ENCODE peak calls at places on chromosomes 12 and 14, in seven cellular contexts. B is cardiac fibroblast, V is astrocyte of the spinal cord, H is cardiac muscle cell, N is esophagus squamous epithelium, R is bronchial epithelial cell, J is HepG2. S is an unnamed sample.

GRCh38 chr14:21102472-21103164 is 1.8 kb downstream of the TMEM253 start:
- DNase-seq in B (no peak), J (no peak), N (no peak), V (no peak), R (no peak), H (peak; percentile 13), S (no peak)

GRCh38 chr12:96879301-96879700 is 27.8 kb upstream of the NEDD1 start:
- DNase-seq in V (peak; percentile 14), B (no peak), N (no peak), R (no peak), J (no peak), H (no peak), S (no peak)

GRCh38 chr12:57772429-57773322 is at the start of gene EEF1AKMT3:
- DNase-seq in R (no peak), J (peak; percentile 35), V (no peak), H (peak; percentile 54), N (no peak), B (peak; percentile 53), S (no peak)

GRCh38 chr14:67417633-67418032 is 5.7 kb upstream of the PLEK2 start:
- DNase-seq in R (peak; percentile 44), B (peak; percentile 35), V (no peak), N (no peak), H (peak; percentile 42), J (no peak), S (no peak)

GRCh38 chr12:69211172-69211571 is 28.2 kb upstream of the CPSF6 start:
- DNase-seq in N (no peak), H (no peak), V (no peak), R (no peak), J (no peak), B (no peak), S (no peak)

GRCh38 chr12:11882301-11883019 is 188.3 kb upstream of the BCL2L14 start:
- DNase-seq in B (no peak), N (no peak), J (no peak), V (no peak), H (no peak), R (no peak), S (no peak)

GRCh38 chr12:28253175-28253641 is 63.0 kb downstream of the CCDC91 start:
- DNase-seq in H (no peak), N (no peak), B (no peak), R (peak; percentile 38), J (no peak), V (peak; percentile 23), S (no peak)

GRCh38 chr14:96206461-96206860 is 1.8 kb downstream of the BDKRB2 start:
- DNase-seq in R (no peak), H (no peak), N (no peak), B (no peak), V (no peak), J (no peak), S (no peak)

GRCh38 chr14:92717571-92718042 is 30.8 kb downstream of the LGMN start:
- DNase-seq in J (no peak), V (no peak), H (no peak), R (no peak), N (no peak), B (no peak), S (no peak)

GRCh38 chr14:37196604-37197420 is 925 bp upstream of the MIPOL1 start:
- DNase-seq in H (no peak), V (no peak), J (no peak), B (no peak), R (peak; percentile 19), N (no peak), S (no peak)

GRCh38 chr14:56147980-56148901 is 30.0 kb downstream of the PELI2 start:
- DNase-seq in N (no peak), R (no peak), B (no peak), V (no peak), H (no peak), J (no peak), S (no peak)

GRCh38 chr12:29155079-29155478 is 6.0 kb downstream of the FAR2 start:
- DNase-seq in V (no peak), B (peak; percentile 19), N (no peak), R (no peak), H (no peak), J (no peak), S (no peak)

GRCh38 chr12:41552507-41553047 is 364.5 kb downstream of the PDZRN4 start:
- DNase-seq in R (peak; percentile 7), H (no peak), J (no peak), V (no peak), N (no peak), B (no peak), S (peak; percentile 1)

GRCh38 chr12:31518680-31519227 is 72.2 kb downstream of the DENND5B start:
- DNase-seq in R (peak; percentile 98), V (peak; percentile 100), N (no peak), H (peak; percentile 99), J (peak; percentile 10), B (peak; percentile 99), S (peak; percentile 99)

GRCh38 chr12:53603804-53604203 is 22.4 kb downstream of the ATF7 start:
- DNase-seq in J (no peak), V (no peak), R (peak; percentile 43), H (no peak), N (no peak), B (no peak), S (no peak)

GRCh38 chr12:64566882-64567517 is 43.3 kb upstream of the RASSF3 start:
- DNase-seq in J (no peak), N (no peak), V (no peak), H (no peak), R (no peak), B (no peak), S (peak; percentile 9)

GRCh38 chr12:68557011-68557715 is 53.5 kb upstream of the RAP1B start:
- DNase-seq in R (peak; percentile 87), B (peak; percentile 72), V (peak; percentile 80), H (peak; percentile 75), N (no peak), J (no peak), S (peak; percentile 67)

GRCh38 chr14:55426881-55427280 is 13.5 kb downstream of the TBPL2 start:
- DNase-seq in J (no peak), H (no peak), R (no peak), B (no peak), N (no peak), V (no peak), S (no peak)

GRCh38 chr14:53714495-53715389 is 241.9 kb downstream of the BMP4 start:
- DNase-seq in H (peak; percentile 33), J (no peak), R (no peak), V (no peak), N (no peak), B (peak; percentile 44), S (no peak)

GRCh38 chr14:22549981-22550670 is 38.9 kb downstream of the DAD1 start:
- DNase-seq in R (no peak), N (no peak), B (peak; percentile 42), H (peak; percentile 43), V (peak; percentile 74), J (no peak), S (no peak)
- H3K4me3 ChIP-seq in R (no peak overlapping the region), N (no peak overlapping the region), B (no peak overlapping the region), H (no peak overlapping the region), V (no peak overlapping the region), J (no peak overlapping the region), S (no peak overlapping the region)

DNA sequence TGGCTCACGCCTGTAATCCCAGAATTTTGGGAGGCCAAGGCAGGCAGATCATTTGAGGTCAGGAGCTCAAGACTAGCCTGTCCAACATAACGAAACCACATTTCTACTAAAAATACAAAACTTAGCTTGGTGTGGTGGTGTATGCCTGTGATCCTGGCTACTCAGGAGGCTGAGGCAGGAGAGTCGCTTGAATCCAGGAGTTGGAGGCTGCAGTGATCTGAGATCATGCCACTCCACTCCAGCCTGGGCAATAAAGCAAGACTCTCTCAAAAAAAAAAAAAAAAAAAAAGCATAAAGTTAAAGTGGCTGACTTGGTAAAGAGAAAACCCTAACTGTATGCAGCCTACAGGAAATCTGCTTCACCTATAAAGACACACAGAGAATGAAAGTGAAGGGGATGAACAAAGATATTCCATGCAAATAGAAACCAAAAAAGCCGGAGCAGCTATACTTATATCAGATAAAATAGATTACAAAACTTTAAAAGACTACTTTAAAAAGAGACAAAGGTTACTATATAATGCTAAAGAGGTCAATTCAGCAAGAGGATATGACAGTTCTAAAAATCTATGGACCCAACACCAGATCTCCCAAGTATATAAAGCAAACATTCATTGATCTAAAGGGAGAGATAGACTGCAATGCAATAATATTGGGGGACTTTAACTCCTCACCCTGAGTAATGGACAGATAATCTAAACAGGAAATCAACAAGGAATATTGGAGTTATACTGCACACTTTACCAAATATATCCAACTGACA is 4.1 kb downstream of the CLEC2B start:
- DNase-seq in H (no peak), V (no peak), R (no peak), B (no peak), J (no peak), N (no peak), S (no peak)
- H3K4me3 ChIP-seq in H (no peak overlapping the region), V (no peak overlapping the region), R (no peak overlapping the region), B (no peak overlapping the region), J (no peak overlapping the region), N (peak overlapping the region; percentile 53), S (no peak overlapping the region)

GRCh38 chr12:1992732-1993131 is 11.5 kb downstream of the DCP1B start:
- DNase-seq in V (no peak), R (no peak), N (no peak), B (no peak), H (peak; percentile 16), J (no peak), S (no peak)

GRCh38 chr12:1995205-1995896 is 8.9 kb downstream of the DCP1B start:
- DNase-seq in R (no peak), B (no peak), J (no peak), V (no peak), N (no peak), H (no peak), S (no peak)

GRCh38 chr12:1994429-1995143 is 9.7 kb downstream of the DCP1B start:
- DNase-seq in V (no peak), R (no peak), J (no peak), H (no peak), N (no peak), B (no peak), S (no peak)

GRCh38 chr12:1993341-1993740 is 10.9 kb downstream of the DCP1B start:
- DNase-seq in B (peak; percentile 87), V (peak; percentile 88), N (no peak), H (peak; percentile 86), J (peak; percentile 29), R (peak; percentile 96), S (peak; percentile 93)

GRCh38 chr12:1993871-1994371 is 10.3 kb downstream of the DCP1B start:
- DNase-seq in R (peak; percentile 66), V (peak; percentile 50), H (peak; percentile 64), B (peak; percentile 53), J (peak; percentile 86), N (no peak), S (no peak)
- H3K4me3 ChIP-seq in R (no peak overlapping the region), V (no peak overlapping the region), H (no peak overlapping the region), B (no peak overlapping the region), J (no peak overlapping the region), N (no peak overlapping the region), S (no peak overlapping the region)

GRCh38 chr12:121135320-121135719 is 2.6 kb downstream of the P2RX7 start:
- DNase-seq in B (no peak), J (no peak), V (no peak), R (no peak), H (no peak), N (no peak), S (no peak)

GRCh38 chr12:121130866-121131373 is 1.8 kb upstream of the P2RX7 start:
- DNase-seq in B (no peak), N (no peak), H (no peak), V (no peak), J (no peak), R (no peak), S (no peak)

GRCh38 chr12:121132601-121133481 is at the start of gene P2RX7:
- DNase-seq in B (peak; percentile 66), H (peak; percentile 63), R (peak; percentile 93), J (no peak), N (no peak), V (peak; percentile 35), S (no peak)

GRCh38 chr12:121131941-121132341 is 735 bp upstream of the P2RX7 start:
- DNase-seq in R (no peak), V (no peak), H (no peak), B (no peak), J (no peak), N (no peak), S (no peak)

GRCh38 chr12:121133838-121134237 is 1.2 kb downstream of the P2RX7 start:
- DNase-seq in N (no peak), B (no peak), R (no peak), J (no peak), V (no peak), H (no peak), S (no peak)
- H3K4me3 ChIP-seq in N (no peak overlapping the region), B (no peak overlapping the region), R (no peak overlapping the region), J (no peak overlapping the region), V (no peak overlapping the region), H (no peak overlapping the region), S (no peak overlapping the region)

S was measured in skeletal muscle cell.